ENCODE peak calls at places on chromosomes 6 and 20, in ten cellular contexts. I is HEK293T; L is activated CD8-positive, alpha-beta memory T cell treated with anti-CD3 and anti-CD28 coated beads for 48 hours; H is central memory CD4-positive, alpha-beta T cell; N is NCI-H2029; F is RWPE2; V is dorsolateral prefrontal cortex; B is sciatic nerve; A is NCI-H524; W is T-helper 17 cell. M is an unnamed sample.

GRCh38 chr6:13846841-13847240 is 32.5 kb upstream of the MCUR1 start:
- DNase-seq in B (no peak), N (no peak), I (peak; percentile 50), H (no peak), F (no peak), V (no peak), L (no peak), W (no peak), A (no peak), M (no peak)

GRCh38 chr6:26103141-26103769 is 16.0 kb downstream of the HFE start:
- DNase-seq in B (no peak), L (no peak), F (no peak), W (no peak), V (no peak), H (no peak), N (no peak), A (peak; percentile 81), I (no peak), M (no peak)

GRCh38 chr20:48697845-48698491 is 129.8 kb downstream of the PREX1 start:
- DNase-seq in H (no peak), W (no peak), I (peak; percentile 30), V (peak; percentile 68), A (peak; percentile 63), N (peak; percentile 63), F (peak; percentile 100), L (no peak), B (peak; percentile 76), M (peak; percentile 61)

GRCh38 chr6:163187201-163187600 is 227.3 kb upstream of the QKI start:
- DNase-seq in H (no peak), I (no peak), W (no peak), F (no peak), L (no peak), N (no peak), V (no peak), A (no peak), B (no peak), M (no peak)

GRCh38 chr20:63706852-63707557 is 771 bp downstream of the ARFRP1 start:
- DNase-seq in A (peak; percentile 11), I (peak; percentile 47), W (peak; percentile 41), N (no peak), V (peak; percentile 63), H (peak; percentile 53), B (peak; percentile 72), L (no peak), F (peak; percentile 91), M (no peak)

GRCh38 chr6:44078795-44079671 is 48.2 kb downstream of the MRPL14 start:
- DNase-seq in V (peak; percentile 81), I (peak; percentile 72), B (peak; percentile 81), F (no peak), N (no peak), H (peak; percentile 62), W (peak; percentile 40), L (peak; percentile 55), A (no peak), M (no peak)

GRCh38 chr20:38969708-38970107 is 7.6 kb downstream of the DHX35 start:
- DNase-seq in L (no peak), N (no peak), V (no peak), W (no peak), I (no peak), B (no peak), F (no peak), H (no peak), A (no peak), M (no peak)

GRCh38 chr6:159107451-159108260 is 61.5 kb upstream of the FNDC1 start:
- DNase-seq in W (peak; percentile 44), A (no peak), I (no peak), F (no peak), N (no peak), H (peak; percentile 64), L (no peak), B (no peak), V (no peak), M (no peak)

GRCh38 chr6:168139121-168139520 is 60.1 kb upstream of the FRMD1 start:
- DNase-seq in N (no peak), W (no peak), V (no peak), I (no peak), F (no peak), B (no peak), A (no peak), L (no peak), H (no peak), M (no peak)

GRCh38 chr20:36004045-36004444 is 35.7 kb downstream of the CNBD2 start:
- DNase-seq in I (no peak), L (no peak), W (no peak), B (no peak), F (peak; percentile 47), A (no peak), N (no peak), V (no peak), H (no peak), M (no peak)

GRCh38 chr20:43911066-43911465 is 3.6 kb upstream of the TOX2 start:
- DNase-seq in W (no peak), H (no peak), I (no peak), A (no peak), N (no peak), V (no peak), L (no peak), B (no peak), F (no peak), M (no peak)

GRCh38 chr20:34997774-34998173 is 42.1 kb downstream of the MYH7B start:
- DNase-seq in N (no peak), I (no peak), L (no peak), V (no peak), W (no peak), H (no peak), A (no peak), F (no peak), B (no peak), M (no peak)

GRCh38 chr6:46925563-46926253 is 4.0 kb upstream of the ADGRF5 start:
- DNase-seq in I (no peak), B (no peak), A (no peak), H (no peak), V (no peak), L (no peak), W (no peak), F (peak; percentile 75), N (no peak), M (no peak)

GRCh38 chr6:160523223-160523622 is 140.9 kb downstream of the LPA start:
- DNase-seq in A (no peak), I (no peak), F (no peak), N (no peak), W (no peak), V (no peak), B (no peak), H (no peak), L (no peak), M (no peak)

GRCh38 chr6:35152067-35152707 is 11.0 kb upstream of the TCP11 start:
- DNase-seq in W (no peak), L (no peak), V (no peak), F (no peak), I (no peak), H (no peak), B (no peak), A (no peak), N (no peak), M (no peak)

GRCh38 chr20:22575087-22575721 is 9.2 kb downstream of the FOXA2 start:
- DNase-seq in W (no peak), B (no peak), F (no peak), A (no peak), V (no peak), N (no peak), I (no peak), H (no peak), L (no peak), M (no peak)

GRCh38 chr20:53021934-53022333 is 49.8 kb downstream of the TSHZ2 start:
- DNase-seq in A (no peak), W (no peak), B (no peak), N (no peak), H (no peak), I (no peak), F (no peak), L (no peak), V (no peak), M (no peak)

GRCh38 chr6:5055118-5055517 is 30.0 kb upstream of the PPP1R3G start:
- DNase-seq in H (no peak), N (no peak), L (no peak), B (no peak), V (no peak), I (no peak), F (no peak), W (no peak), A (no peak), M (no peak)

GRCh38 chr6:68313911-68314310 is 321.2 kb upstream of the ADGRB3 start:
- DNase-seq in H (no peak), V (no peak), B (no peak), N (no peak), I (no peak), A (no peak), W (no peak), L (no peak), F (no peak), M (no peak)

GRCh38 chr6:159595173-159595572 is 97.9 kb downstream of the SOD2 start:
- DNase-seq in L (no peak), B (no peak), I (no peak), F (peak; percentile 70), H (no peak), A (no peak), W (no peak), V (no peak), N (no peak), M (peak; percentile 4)

GRCh38 chr6:158024566-158025297 is 43.1 kb downstream of the SYNJ2 start:
- DNase-seq in L (no peak), I (no peak), N (no peak), B (no peak), W (no peak), V (no peak), A (no peak), F (no peak), H (no peak), M (no peak)

GRCh38 chr6:109687271-109687721 is 3.7 kb downstream of the AK9 start:
- DNase-seq in H (no peak), W (no peak), N (peak; percentile 79), B (no peak), L (no peak), F (peak; percentile 60), A (no peak), V (no peak), I (no peak), M (no peak)

GRCh38 chr6:13485923-13486557 is 1.4 kb downstream of the GFOD1 start:
- DNase-seq in I (peak; percentile 55), L (no peak), F (no peak), A (peak; percentile 62), V (peak; percentile 56), W (no peak), N (peak; percentile 73), B (no peak), H (no peak), M (peak; percentile 43)

GRCh38 chr20:44034965-44035635 is 120.4 kb downstream of the TOX2 start:
- DNase-seq in N (no peak), L (no peak), I (no peak), B (peak; percentile 15), H (no peak), W (no peak), V (no peak), A (no peak), F (peak; percentile 68), M (no peak)

GRCh38 chr6:77620290-77620882 is 32.5 kb upstream of the MEI4 start:
- DNase-seq in L (no peak), B (no peak), W (no peak), F (no peak), N (no peak), I (peak; percentile 10), V (no peak), A (no peak), H (no peak), M (no peak)

GRCh38 chr6:140548379-140548778 is 1173.9 kb upstream of the CITED2 start:
- DNase-seq in A (no peak), H (no peak), F (no peak), L (no peak), W (no peak), B (no peak), I (no peak), V (no peak), N (no peak), M (no peak)

GRCh38 chr6:7685276-7685675 is 40.6 kb upstream of the BMP6 start:
- DNase-seq in I (no peak), H (no peak), W (no peak), A (no peak), F (no peak), N (peak; percentile 74), L (no peak), V (no peak), B (no peak), M (no peak)

GRCh38 chr6:27836783-27837635 is 75.2 kb downstream of the OR2B2 start:
- DNase-seq in W (no peak), N (peak; percentile 95), A (no peak), I (peak; percentile 43), V (no peak), L (peak; percentile 20), F (peak; percentile 79), B (peak; percentile 70), H (peak; percentile 73), M (peak; percentile 9)